ENCODE peak calls at places on chromosomes 5 and 9, in five cellular contexts. Q, U, D, T and C are unnamed samples.

GRCh38 chr5:155926011-155926410 is 401.0 kb upstream of the SGCD start:
- DNase-seq in Q (no peak), U (no peak), D (no peak), T (no peak), C (no peak)

GRCh38 chr9:91547076-91547475 is 123.4 kb upstream of the NFIL3 start:
- DNase-seq in Q (no peak), U (no peak), D (no peak), T (no peak), C (no peak)

GRCh38 chr9:3299872-3300271 is 225.9 kb downstream of the RFX3 start:
- DNase-seq in Q (no peak), U (no peak), D (no peak), T (peak; percentile 71), C (no peak)

GRCh38 chr9:6766606-6767005 is 8.8 kb downstream of the KDM4C start:
- DNase-seq in Q (no peak), U (no peak), D (no peak), T (no peak), C (no peak)

GRCh38 chr9:115808695-115809094 is 344.9 kb upstream of the PAPPA start:
- DNase-seq in Q (no peak), U (no peak), D (no peak), T (no peak), C (no peak)

GRCh38 chr5:142670811-142671210 is 15.1 kb downstream of the FGF1 start:
- DNase-seq in Q (no peak), U (no peak), D (no peak), T (no peak), C (no peak)

GRCh38 chr5:79030663-79031480 is 38.6 kb downstream of the DMGDH start:
- DNase-seq in Q (no peak), U (no peak), D (peak; percentile 92), T (no peak), C (no peak)

GRCh38 chr5:40206030-40206429 is 473.7 kb upstream of the PTGER4 start:
- DNase-seq in Q (no peak), U (no peak), D (no peak), T (no peak), C (no peak)

GRCh38 chr9:136196465-136197371 is 8.2 kb downstream of the LHX3 start:
- DNase-seq in Q (no peak), U (no peak), D (no peak), T (no peak), C (no peak)

GRCh38 chr9:105205787-105206511 is 38.5 kb upstream of the SLC44A1 start:
- DNase-seq in Q (no peak), U (no peak), D (no peak), T (no peak), C (no peak)

GRCh38 chr9:35516481-35516880 is 26.6 kb downstream of the RUSC2 start:
- DNase-seq in Q (no peak), U (no peak), D (no peak), T (no peak), C (no peak)

GRCh38 chr5:166505086-166505485 is 1786.4 kb upstream of the WWC1 start:
- DNase-seq in Q (no peak), U (no peak), D (no peak), T (no peak), C (no peak)

GRCh38 chr5:32193591-32193990 is 19.5 kb upstream of the GOLPH3 start:
- DNase-seq in Q (no peak), U (no peak), D (peak; percentile 86), T (no peak), C (no peak)

GRCh38 chr5:10691826-10692785 is 68.9 kb downstream of the DAP start:
- DNase-seq in Q (no peak), U (no peak), D (no peak), T (no peak), C (no peak)

GRCh38 chr5:33400675-33401074 is 40.1 kb upstream of the TARS1 start:
- DNase-seq in Q (no peak), U (no peak), D (no peak), T (no peak), C (no peak)

GRCh38 chr5:72366324-72366976 is 46.3 kb downstream of the PTCD2 start:
- DNase-seq in Q (peak; percentile 30), U (no peak), D (peak; percentile 67), T (peak; percentile 43), C (peak; percentile 39)

GRCh38 chr5:107633171-107633901 is 37.4 kb downstream of the EFNA5 start:
- DNase-seq in Q (no peak), U (no peak), D (no peak), T (no peak), C (no peak)

GRCh38 chr9:19470567-19470966 is 61.8 kb downstream of the ACER2 start:
- DNase-seq in Q (no peak), U (no peak), D (no peak), T (no peak), C (no peak)

GRCh38 chr5:138273834-138274188 is 610 bp downstream of the GFRA3 start:
- DNase-seq in Q (no peak), U (no peak), D (no peak), T (no peak), C (no peak)
- H3K4me2 ChIP-seq in Q (no peak overlapping the region), U (peak overlapping the region; percentile 72), D (peak overlapping the region; percentile 69), T (peak overlapping the region; percentile 84), C (no peak overlapping the region)

DNA sequence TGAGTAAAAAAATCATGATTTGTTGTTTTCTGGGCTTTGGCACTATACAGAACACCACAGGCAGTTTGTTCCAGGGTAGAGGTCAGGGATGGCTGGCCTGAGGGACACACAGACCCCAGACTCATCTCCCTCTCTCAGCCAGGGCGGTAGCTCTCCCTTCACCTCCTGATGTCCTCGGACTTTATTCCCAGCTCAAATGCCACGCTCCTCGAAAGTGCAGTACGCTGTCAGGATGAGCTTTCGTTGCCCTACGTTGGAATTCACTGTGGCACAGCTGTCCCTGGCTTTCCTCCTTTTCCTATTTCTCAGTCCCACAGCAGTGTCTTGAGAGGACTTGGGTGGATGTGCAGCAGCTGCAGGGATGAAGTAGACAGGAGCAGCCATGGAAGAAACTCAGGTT is 15.7 kb upstream of the MGAT1 start:
- DNase-seq in Q (no peak), U (no peak), D (no peak), T (no peak), C (no peak)
- TF ChIP-seq ATF3 in Q (no peak), U (no peak), D (no peak), T (no peak), C (no peak)

GRCh38 chr9:97598461-97599288 is 34.5 kb downstream of the TSTD2 start:
- DNase-seq in Q (peak; percentile 65), U (peak; percentile 29), D (peak; percentile 69), T (peak; percentile 61), C (peak; percentile 46)
- H3K4me2 ChIP-seq in Q (no peak overlapping the region), U (no peak overlapping the region), D (peak overlapping the region; percentile 10), T (peak overlapping the region; percentile 12), C (peak overlapping the region; percentile 24)

GRCh38 chr5:74413403-74414060 is 227.0 kb downstream of the ENC1 start:
- DNase-seq in Q (no peak), U (no peak), D (peak; percentile 53), T (no peak), C (no peak)

GRCh38 chr5:74412064-74412463 is 228.5 kb downstream of the ENC1 start:
- DNase-seq in Q (no peak), U (no peak), D (no peak), T (no peak), C (no peak)

GRCh38 chr5:74418709-74419108 is 221.8 kb downstream of the ENC1 start:
- DNase-seq in Q (no peak), U (no peak), D (no peak), T (no peak), C (no peak)

GRCh38 chr5:74415695-74416102 is 224.8 kb downstream of the ENC1 start:
- DNase-seq in Q (peak; percentile 11), U (no peak), D (peak; percentile 81), T (no peak), C (no peak)

DNA sequence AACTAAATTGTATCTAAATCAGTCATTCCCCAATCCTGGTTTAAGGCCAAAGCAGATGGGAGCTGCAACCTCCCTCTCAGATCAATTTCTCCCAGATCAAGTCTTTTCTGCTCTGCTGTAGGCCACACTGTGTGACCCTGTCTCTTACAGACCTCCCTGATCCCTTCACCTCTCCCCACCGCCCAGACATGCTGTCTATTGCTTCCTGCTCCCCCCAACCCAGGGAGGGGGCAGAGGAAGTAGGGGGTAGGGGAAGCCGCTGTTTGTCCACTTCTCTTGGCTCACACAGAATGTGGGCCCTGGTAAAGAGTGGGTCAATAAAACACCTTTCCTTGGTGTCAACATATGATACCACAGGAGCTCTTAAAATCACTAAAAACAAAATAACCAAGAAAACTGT is 226.3 kb downstream of the ENC1 start:
- DNase-seq in Q (no peak), U (no peak), D (no peak), T (no peak), C (no peak)
- TF ChIP-seq ATF3 in Q (no peak), U (no peak), D (no peak), T (no peak), C (no peak)

DNA sequence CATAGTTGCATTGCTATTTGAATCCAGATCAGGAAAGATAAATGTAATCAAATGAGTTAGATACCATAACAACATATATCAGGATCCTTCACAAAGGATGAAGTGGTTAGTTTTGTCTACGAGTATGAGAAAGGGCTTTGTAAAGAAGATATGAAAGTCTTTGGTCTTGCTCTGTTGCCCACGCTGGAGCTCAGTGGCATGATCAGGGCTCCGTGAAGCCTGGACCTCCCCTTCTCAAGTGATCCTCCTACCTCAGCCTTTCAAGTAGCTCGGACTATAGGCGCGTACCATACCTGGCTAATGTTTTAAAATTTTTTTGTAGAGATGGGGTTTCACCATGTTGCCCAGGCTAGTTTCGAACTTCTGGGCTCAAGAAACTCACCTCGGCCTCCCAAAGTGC is 1.8 kb downstream of the SMC5 start:
- DNase-seq in Q (no peak), U (no peak), D (no peak), T (peak; percentile 36), C (no peak)
- H3K4me2 ChIP-seq in Q (no peak overlapping the region), U (peak overlapping the region; percentile 81), D (peak overlapping the region; percentile 75), T (peak overlapping the region; percentile 23), C (peak overlapping the region; percentile 92)

DNA sequence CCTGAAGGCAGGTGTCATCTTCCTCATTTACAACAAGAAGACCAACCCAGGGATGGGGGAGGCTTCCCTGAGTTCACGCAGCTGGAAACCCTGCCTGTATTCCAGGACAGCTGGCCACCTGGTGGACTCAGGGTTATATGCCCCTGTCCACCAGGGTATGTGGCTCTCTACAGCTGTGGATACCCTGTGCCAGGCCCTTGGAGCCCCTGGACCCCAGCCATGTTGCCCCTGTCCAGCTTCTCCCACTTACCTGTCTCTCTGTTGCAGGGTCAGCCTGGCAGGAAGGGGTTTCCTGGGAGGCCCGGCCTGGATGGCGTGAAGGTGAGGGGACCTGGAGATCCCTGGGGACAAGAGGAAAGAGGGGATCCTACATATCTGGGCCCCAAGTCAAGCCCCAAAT is 79.7 kb upstream of the ORM1 start:
- DNase-seq in Q (no peak), U (no peak), D (no peak), T (no peak), C (no peak)
- TF ChIP-seq ATF3 in Q (no peak), U (no peak), D (no peak), T (no peak), C (no peak)

GRCh38 chr9:32069969-32070368 is 314.5 kb upstream of the ACO1 start:
- DNase-seq in Q (no peak), U (no peak), D (no peak), T (no peak), C (no peak)

GRCh38 chr9:32072568-32072967 is 311.9 kb upstream of the ACO1 start:
- DNase-seq in Q (no peak), U (no peak), D (no peak), T (no peak), C (no peak)

GRCh38 chr9:32069169-32069813 is 315.2 kb upstream of the ACO1 start:
- DNase-seq in Q (no peak), U (no peak), D (peak; percentile 2), T (no peak), C (no peak)
- H3K4me2 ChIP-seq in Q (no peak overlapping the region), U (no peak overlapping the region), D (no peak overlapping the region), T (no peak overlapping the region), C (no peak overlapping the region)

GRCh38 chr9:30670805-30671562 is 1713.5 kb upstream of the ACO1 start:
- DNase-seq in Q (no peak), U (no peak), D (no peak), T (no peak), C (no peak)
- TF ChIP-seq ATF3 in Q (no peak), U (no peak), D (no peak), T (no peak), C (no peak)